ENCODE peak calls at places on chromosomes 16 and 17, in seven cellular contexts. M is stimulated activated CD4-positive, alpha-beta T cell treated with anti-CD3 and anti-CD28 coated beads, Interleukin-1b, Interleukin-23, amount 100 ng/mL, for 24 hours; V is endodermal cell; A is adrenal gland; F is MCF 10A; U is ELR; L is C1 segment of cervical spinal cord. E is an unnamed sample.

GRCh38 chr16:1992475-1993292 is 2.9 kb downstream of the SYNGR3 start:
- DNase-seq in M (no peak), V (peak; percentile 83), A (no peak), F (no peak), U (no peak), L (no peak), E (no peak)

GRCh38 chr17:82088838-82089722 is 9.0 kb downstream of the FASN start:
- DNase-seq in M (no peak), V (no peak), A (no peak), F (no peak), U (no peak), L (no peak), E (no peak)

GRCh38 chr16:27334874-27335273 is 21.1 kb downstream of the IL4R start:
- DNase-seq in M (no peak), V (no peak), A (no peak), F (no peak), U (no peak), L (no peak), E (no peak)

GRCh38 chr17:40224707-40225092 is 5.6 kb downstream of the WIPF2 start:
- DNase-seq in M (no peak), V (no peak), A (peak; percentile 63), F (peak; percentile 9), U (no peak), L (no peak), E (peak; percentile 90)

GRCh38 chr16:15644306-15644961 is 1.5 kb upstream of the MARF1 start:
- DNase-seq in M (no peak), V (no peak), A (no peak), F (peak; percentile 87), U (peak; percentile 57), L (no peak), E (peak; percentile 66)

GRCh38 chr16:56282455-56282854 is 91.2 kb downstream of the GNAO1 start:
- DNase-seq in M (no peak), V (no peak), A (no peak), F (no peak), U (no peak), L (no peak), E (no peak)

GRCh38 chr17:44687752-44688151 is 1.8 kb downstream of the CCDC43 start:
- DNase-seq in M (no peak), V (no peak), A (no peak), F (no peak), U (no peak), L (no peak), E (no peak)

GRCh38 chr17:37698132-37698615 is 46.7 kb downstream of the HNF1B start:
- DNase-seq in M (no peak), V (no peak), A (no peak), F (peak; percentile 52), U (peak; percentile 76), L (no peak), E (peak; percentile 59)

GRCh38 chr17:31085563-31085962 is 9.2 kb upstream of the NF1 start:
- DNase-seq in M (no peak), V (no peak), A (peak; percentile 35), F (peak; percentile 66), U (peak; percentile 57), L (no peak), E (peak; percentile 86)

GRCh38 chr17:8946476-8946875 is 19.0 kb downstream of the PIK3R5 start:
- DNase-seq in M (no peak), V (no peak), A (no peak), F (peak; percentile 8), U (peak; percentile 86), L (no peak), E (peak; percentile 49)

GRCh38 chr17:17724307-17724921 is 43.2 kb downstream of the RAI1 start:
- DNase-seq in M (no peak), V (peak; percentile 93), A (no peak), F (no peak), U (peak; percentile 58), L (no peak), E (peak; percentile 51)

GRCh38 chr17:80790021-80790765 is 201.4 kb upstream of the CHMP6 start:
- DNase-seq in M (no peak), V (peak; percentile 44), A (no peak), F (no peak), U (peak; percentile 54), L (no peak), E (peak; percentile 5)

GRCh38 chr17:27608330-27609230 is 22.4 kb upstream of the LGALS9 start:
- DNase-seq in M (no peak), V (no peak), A (no peak), F (no peak), U (peak; percentile 40), L (no peak), E (peak; percentile 16)

GRCh38 chr17:81707725-81708646 is 4.1 kb upstream of the SLC25A10 start:
- DNase-seq in M (no peak), V (no peak), A (no peak), F (no peak), U (no peak), L (no peak), E (no peak)

GRCh38 chr17:80892900-80893603 is 98.6 kb upstream of the CHMP6 start:
- DNase-seq in M (no peak), V (no peak), A (peak; percentile 80), F (peak; percentile 98), U (peak; percentile 99), L (no peak), E (peak; percentile 75)

GRCh38 chr16:642189-643049 is 791 bp downstream of the MCRIP2 start:
- DNase-seq in M (no peak), V (peak; percentile 79), A (peak; percentile 81), F (peak; percentile 36), U (peak; percentile 42), L (no peak), E (peak; percentile 64)

GRCh38 chr16:31265329-31266245 is 5.8 kb downstream of the ITGAM start:
- DNase-seq in M (peak; percentile 37), V (peak; percentile 75), A (peak; percentile 42), F (peak; percentile 72), U (peak; percentile 72), L (no peak), E (peak; percentile 16)

E was measured in GM23248.